ENCODE peak calls at places on chromosomes 2 and 18, in four cellular contexts. X is SK-N-SH, M is GM23338, O is MM.1S. U is an unnamed sample.
A peak's percentile ranks its signal among the peaks of the same experiment; 100 is the strongest.

GRCh38 chr2:64799592-64800252 is 146.0 kb upstream of the SERTAD2 start:
- DNase-seq in O (no peak), X (no peak), M (no peak), U (no peak)

GRCh38 chr2:25194576-25195122 is 26.3 kb upstream of the POMC start:
- DNase-seq in O (no peak), X (no peak), M (peak; percentile 18), U (no peak)

GRCh38 chr2:160583823-160584537 is 90.4 kb upstream of the RBMS1 start:
- DNase-seq in M (peak; percentile 32), X (no peak), O (no peak), U (no peak)

GRCh38 chr2:144382848-144383247 is 137.1 kb downstream of the ZEB2 start:
- DNase-seq in O (peak; percentile 14), M (no peak), X (no peak), U (no peak)

GRCh38 chr18:4144201-4144600 is 310.9 kb downstream of the DLGAP1 start:
- DNase-seq in X (no peak), O (no peak), M (peak; percentile 61), U (no peak)

GRCh38 chr18:9082763-9083510 is 19.6 kb upstream of the NDUFV2 start:
- DNase-seq in X (no peak), O (peak; percentile 99), M (no peak), U (peak; percentile 63)

GRCh38 chr2:200829258-200829655 is 17.5 kb downstream of the BZW1 start:
- DNase-seq in O (no peak), M (peak; percentile 61), X (no peak), U (peak; percentile 17)

GRCh38 chr2:231286964-231287363 is 88.5 kb downstream of the ARMC9 start:
- DNase-seq in O (no peak), M (no peak), X (no peak), U (no peak)

GRCh38 chr18:369224-370010 is 101.6 kb upstream of the THOC1 start:
- DNase-seq in O (no peak), X (no peak), M (no peak), U (no peak)

GRCh38 chr2:202317080-202317859 is 51.7 kb downstream of the NOP58 start:
- DNase-seq in X (peak; percentile 37), O (no peak), M (peak; percentile 25), U (no peak)

GRCh38 chr18:8478166-8478967 is 130.9 kb upstream of the RAB12 start:
- DNase-seq in O (peak; percentile 58), M (peak; percentile 94), X (peak; percentile 77), U (peak; percentile 90)

GRCh38 chr2:114006460-114006859 is 116.6 kb downstream of the ACTR3 start:
- DNase-seq in O (no peak), M (no peak), X (no peak), U (no peak)

GRCh38 chr18:73793386-73793785 is 354.2 kb downstream of the FBXO15 start:
- DNase-seq in X (no peak), O (no peak), M (no peak), U (no peak)

GRCh38 chr2:218261424-218262273 is 834 bp downstream of the GPBAR1 start:
- DNase-seq in O (no peak), X (no peak), M (peak; percentile 34), U (peak; percentile 65)

GRCh38 chr2:13006829-13007715 is 290.3 kb downstream of the TRIB2 start:
- DNase-seq in O (peak; percentile 50), X (peak; percentile 73), M (peak; percentile 86), U (peak; percentile 87)

GRCh38 chr18:61991836-61992235 is 99.0 kb upstream of the RNF152 start:
- DNase-seq in O (no peak), M (no peak), X (no peak), U (no peak)

GRCh38 chr18:79528296-79528695 is 132.6 kb downstream of the NFATC1 start:
- DNase-seq in M (no peak), X (no peak), O (no peak), U (no peak)

GRCh38 chr18:79507546-79508480 is 112.1 kb downstream of the NFATC1 start:
- DNase-seq in M (no peak), X (no peak), O (no peak), U (no peak)

GRCh38 chr18:48868468-48869466 is 82.0 kb downstream of the SMAD7 start:
- DNase-seq in X (no peak), M (no peak), O (peak; percentile 96), U (peak; percentile 69)

GRCh38 chr2:55628931-55629330 is 11.5 kb upstream of the PPP4R3B start:
- DNase-seq in M (no peak), X (no peak), O (no peak), U (no peak)

GRCh38 chr2:126748188-126748760 is 92.3 kb downstream of the GYPC start:
- DNase-seq in X (no peak), M (no peak), O (no peak), U (no peak)

GRCh38 chr2:239308696-239309397 is 92.0 kb downstream of the HDAC4 start:
- DNase-seq in M (no peak), X (peak; percentile 83), O (no peak), U (no peak)

GRCh38 chr2:239307921-239308620 is 92.7 kb downstream of the HDAC4 start:
- DNase-seq in X (no peak), M (no peak), O (no peak), U (no peak)

GRCh38 chr2:239305771-239306170 is 95.0 kb downstream of the HDAC4 start:
- DNase-seq in X (no peak), O (no peak), M (peak; percentile 1), U (no peak)

GRCh38 chr2:239306274-239307220 is 94.3 kb downstream of the HDAC4 start:
- DNase-seq in O (no peak), M (no peak), X (no peak), U (no peak)

DNA sequence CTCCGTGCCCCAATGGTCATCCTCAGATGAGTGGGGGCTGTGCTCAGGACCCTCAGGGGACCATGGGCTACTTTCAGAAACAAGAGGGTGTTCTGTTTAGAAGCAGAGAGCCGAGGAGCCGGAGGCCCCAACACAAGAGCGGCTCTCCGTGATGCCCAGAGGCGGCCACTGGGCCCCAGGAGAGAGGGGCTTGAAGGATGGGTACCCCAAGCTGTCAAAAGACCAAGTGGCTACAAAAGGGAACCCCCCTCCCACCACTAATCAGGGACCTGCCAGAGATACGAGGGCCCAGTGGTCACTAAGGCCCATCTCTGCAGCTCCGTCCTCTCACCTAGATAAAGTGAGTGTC is 93.6 kb downstream of the HDAC4 start:
- DNase-seq in X (no peak), M (no peak), O (no peak), U (no peak)
- H3K4me1 ChIP-seq in X (no peaks in the 10 kb centered on the region), M (no peaks in the 10 kb centered on the region), O (no peaks in the 10 kb centered on the region), U (no peaks in the 10 kb centered on the region)

GRCh38 chr2:118433566-118433965 is 345.3 kb downstream of the INSIG2 start:
- DNase-seq in M (no peak), X (no peak), O (no peak), U (no peak)

GRCh38 chr2:118431188-118431562 is 342.9 kb downstream of the INSIG2 start:
- DNase-seq in X (no peak), M (peak; percentile 36), O (no peak), U (peak; percentile 42)

GRCh38 chr2:118431997-118432396 is 343.7 kb downstream of the INSIG2 start:
- DNase-seq in M (no peak), O (no peak), X (no peak), U (no peak)

GRCh38 chr2:118430510-118431187 is 342.4 kb downstream of the INSIG2 start:
- DNase-seq in O (no peak), M (no peak), X (no peak), U (no peak)

GRCh38 chr2:118431586-118431985 is 343.3 kb downstream of the INSIG2 start:
- DNase-seq in M (no peak), O (no peak), X (no peak), U (no peak)
- H3K9me2 ChIP-seq in M (peaks cover 6% of the 10 kb centered on the region), O (no peaks in the 10 kb centered on the region), X (no peaks in the 10 kb centered on the region), U (no peaks in the 10 kb centered on the region)

GRCh38 chr2:134206573-134206972 is 47.3 kb upstream of the MGAT5 start:
- DNase-seq in M (no peak), O (no peak), X (no peak), U (no peak)
- H3K4me1 ChIP-seq in M (peaks cover 59% of the 10 kb centered on the region), O (peaks cover 40% of the 10 kb centered on the region), X (peaks cover 6% of the 10 kb centered on the region), U (no peaks in the 10 kb centered on the region)

GRCh38 chr18:25192065-25192464 is 159.9 kb downstream of the ZNF521 start:
- DNase-seq in X (no peak), M (peak; percentile 30), O (no peak), U (no peak)

GRCh38 chr18:25187582-25188291 is 164.2 kb downstream of the ZNF521 start:
- DNase-seq in X (no peak), M (no peak), O (no peak), U (no peak)

GRCh38 chr18:25190468-25190867 is 161.5 kb downstream of the ZNF521 start:
- DNase-seq in M (no peak), O (peak; percentile 70), X (no peak), U (no peak)

GRCh38 chr18:25189391-25190185 is 162.4 kb downstream of the ZNF521 start:
- DNase-seq in X (peak; percentile 5), O (no peak), M (no peak), U (no peak)
- H3K9me2 ChIP-seq in X (no peaks in the 10 kb centered on the region), O (no peaks in the 10 kb centered on the region), M (no peaks in the 10 kb centered on the region), U (no peaks in the 10 kb centered on the region)

GRCh38 chr2:8541636-8542035 is 140.2 kb upstream of the ID2 start:
- DNase-seq in O (no peak), M (no peak), X (no peak), U (no peak)
- H3K4me1 ChIP-seq in O (peaks cover 39% of the 10 kb centered on the region), M (no peaks in the 10 kb centered on the region), X (peaks cover 17% of the 10 kb centered on the region), U (peaks cover 38% of the 10 kb centered on the region)

DNA sequence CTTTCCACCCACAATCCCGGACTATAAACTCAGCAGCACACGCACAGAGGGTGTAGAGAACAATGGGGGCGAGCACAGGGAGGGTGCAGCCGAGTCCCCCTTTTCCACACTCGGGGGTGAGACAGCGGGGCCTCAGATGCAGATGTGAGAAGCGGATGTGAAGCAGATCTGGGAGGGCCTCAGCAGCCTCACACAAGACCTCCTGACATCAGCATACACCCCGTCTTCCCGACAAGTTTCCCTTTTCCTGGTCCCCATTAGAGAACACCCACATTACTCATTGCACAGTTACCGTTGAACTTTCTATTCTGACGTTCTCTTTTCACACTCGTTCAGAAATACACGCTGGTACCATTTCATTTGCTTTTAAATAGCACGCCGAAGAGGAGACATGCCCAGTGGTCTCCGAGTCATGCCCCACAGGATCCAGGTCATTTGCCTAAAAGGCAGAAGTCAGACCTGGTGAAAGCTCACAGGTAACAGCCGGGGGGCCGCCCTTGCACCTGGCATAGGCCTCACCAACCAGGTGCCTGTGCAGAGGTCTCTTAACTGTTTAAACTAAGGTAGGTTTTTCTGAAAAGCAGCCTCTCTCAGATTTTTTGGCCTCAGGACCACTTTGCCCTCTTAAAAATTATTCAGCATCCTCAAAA is 129.5 kb upstream of the ID2 start:
- DNase-seq in O (no peak), X (no peak), M (no peak), U (peak; percentile 78)
- H3K9me2 ChIP-seq in O (no peaks in the 10 kb centered on the region), X (peaks cover 3% of the 10 kb centered on the region), M (peaks cover 6% of the 10 kb centered on the region), U (no peaks in the 10 kb centered on the region)

GRCh38 chr2:10193276-10193675 is 70.7 kb downstream of the RRM2 start:
- DNase-seq in X (peak; percentile 27), M (no peak), O (no peak), U (no peak)

GRCh38 chr2:10194021-10194820 is 71.7 kb downstream of the RRM2 start:
- DNase-seq in O (no peak), X (peak; percentile 32), M (no peak), U (no peak)

GRCh38 chr2:10196948-10197717 is 74.6 kb downstream of the RRM2 start:
- DNase-seq in X (no peak), M (no peak), O (no peak), U (no peak)

GRCh38 chr2:10195278-10196219 is 73.0 kb downstream of the RRM2 start:
- DNase-seq in M (no peak), O (no peak), X (peak; percentile 38), U (no peak)

GRCh38 chr2:10196275-10196892 is 73.8 kb downstream of the RRM2 start:
- DNase-seq in O (no peak), M (no peak), X (peak; percentile 97), U (no peak)
- H3K4me1 ChIP-seq in O (no peaks in the 10 kb centered on the region), M (no peaks in the 10 kb centered on the region), X (no peaks in the 10 kb centered on the region), U (no peaks in the 10 kb centered on the region)

GRCh38 chr2:232925153-232925768 is 55.2 kb downstream of the SNORC start:
- DNase-seq in X (no peak), O (no peak), M (peak; percentile 41), U (no peak)
- H3K9me2 ChIP-seq in X (no peaks in the 10 kb centered on the region), O (no peaks in the 10 kb centered on the region), M (peaks cover 4% of the 10 kb centered on the region), U (no peaks in the 10 kb centered on the region)